ENCODE peak calls at places on chromosome 16, in seven cellular contexts. H is HCEC 1CT; S is stromal cell of bone marrow; Z is posterior vena cava; M is CD8-positive, alpha-beta T cell; F is left ventricle myocardium superior; E is AG09319. B is an unnamed sample.

GRCh38 chr16:68244481-68244902 is 681 bp upstream of the PLA2G15 start:
- DNase-seq in H (no peak), S (no peak), Z (peak), M (no peak), F (no peak), E (no peak), B (no peak)

GRCh38 chr16:24920568-24920967 is 74.8 kb downstream of the SLC5A11 start:
- DNase-seq in H (no peak), S (no peak), Z (no peak), M (no peak), F (no peak), E (no peak), B (no peak)

GRCh38 chr16:3363793-3364192 is 8.1 kb downstream of the OR2C1 start:
- DNase-seq in H (no peak), S (no peak), Z (no peak), M (no peak), F (no peak), E (no peak), B (no peak)

GRCh38 chr16:16148755-16149154 is 74.5 kb downstream of the ABCC6 start:
- DNase-seq in H (no peak), S (no peak), Z (peak), M (no peak), F (peak), E (no peak), B (no peak)

GRCh38 chr16:66318505-66318904 is 48.0 kb upstream of the CDH5 start:
- DNase-seq in H (no peak), S (no peak), Z (no peak), M (no peak), F (no peak), E (no peak), B (no peak)

GRCh38 chr16:31361201-31362110 is 6.5 kb downstream of the ITGAX start:
- DNase-seq in H (no peak), S (no peak), Z (peak), M (no peak), F (no peak), E (no peak), B (no peak)

GRCh38 chr16:78984324-78984723 is 616.2 kb downstream of the MAF start:
- DNase-seq in H (no peak), S (no peak), Z (no peak), M (no peak), F (no peak), E (no peak), B (no peak)

GRCh38 chr16:85157813-85158701 is 45.8 kb upstream of the CIBAR2 start:
- DNase-seq in H (no peak), S (no peak), Z (no peak), M (peak), F (peak), E (no peak), B (no peak)

GRCh38 chr16:53945996-53946395 is 242.0 kb downstream of the FTO start:
- DNase-seq in H (peak), S (peak), Z (no peak), M (no peak), F (no peak), E (peak), B (no peak)

GRCh38 chr16:51201604-51202003 is 50.5 kb upstream of the SALL1 start:
- DNase-seq in H (no peak), S (no peak), Z (no peak), M (no peak), F (no peak), E (no peak), B (no peak)

GRCh38 chr16:78277374-78277773 is 177.9 kb downstream of the WWOX start:
- DNase-seq in H (no peak), S (no peak), Z (no peak), M (no peak), F (no peak), E (no peak), B (no peak)

GRCh38 chr16:68644715-68645493 is at the start of gene CDH3:
- DNase-seq in H (no peak), S (no peak), Z (no peak), M (peak), F (no peak), E (no peak), B (peak)

GRCh38 chr16:11224894-11225676 is 30.9 kb downstream of the SOCS1 start:
- DNase-seq in H (no peak), S (no peak), Z (no peak), M (peak), F (peak), E (no peak), B (no peak)

GRCh38 chr16:80403871-80404270 is 136.9 kb upstream of the DYNLRB2 start:
- DNase-seq in H (no peak), S (no peak), Z (no peak), M (no peak), F (no peak), E (no peak), B (no peak)

GRCh38 chr16:56189990-56190902 is 1.0 kb upstream of the GNAO1 start:
- DNase-seq in H (no peak), S (no peak), Z (no peak), M (no peak), F (peak), E (no peak), B (peak)